ENCODE peak calls at places on chromosomes 7 and 10, in nine cellular contexts. One of them, this sample, is unnamed. For H3K36me3, the result is how much of the 10 kb centered on the place peaks cover.

GRCh38 chr7:1113548-1113885 is 25.6 kb downstream of the GPER1 start:
- DNase-seq in HCT116: no peak
- DNase-seq in lower lobe of right lung: no peak
- DNase-seq in A673: no peak
- DNase-seq in left ventricle myocardium inferior: peak
- DNase-seq in ascending aorta: no peak
- DNase-seq in transverse colon: no peak
- DNase-seq in bronchial epithelial cell: no peak
- DNase-seq in endodermal cell: no peak
- DNase-seq in this sample: no peak

GRCh38 chr7:88216276-88216675 is 3.6 kb downstream of the SRI start:
- DNase-seq in HCT116: no peak
- DNase-seq in lower lobe of right lung: no peak
- DNase-seq in A673: no peak
- DNase-seq in left ventricle myocardium inferior: no peak
- DNase-seq in ascending aorta: no peak
- DNase-seq in transverse colon: no peak
- DNase-seq in bronchial epithelial cell: no peak
- DNase-seq in endodermal cell: no peak
- DNase-seq in this sample: no peak

GRCh38 chr10:24238527-24239247 is 29.7 kb downstream of the KIAA1217 start:
- DNase-seq in HCT116: no peak
- DNase-seq in lower lobe of right lung: no peak
- DNase-seq in A673: no peak
- DNase-seq in left ventricle myocardium inferior: no peak
- DNase-seq in ascending aorta: no peak
- DNase-seq in transverse colon: peak
- DNase-seq in bronchial epithelial cell: peak
- DNase-seq in endodermal cell: peak
- DNase-seq in this sample: no peak

GRCh38 chr7:48428091-48428710 is 256.9 kb downstream of the ABCA13 start:
- DNase-seq in HCT116: no peak
- DNase-seq in lower lobe of right lung: no peak
- DNase-seq in A673: no peak
- DNase-seq in left ventricle myocardium inferior: no peak
- DNase-seq in ascending aorta: no peak
- DNase-seq in transverse colon: no peak
- DNase-seq in bronchial epithelial cell: no peak
- DNase-seq in endodermal cell: no peak
- DNase-seq in this sample: no peak

GRCh38 chr7:100691676-100692577 is 2.1 kb downstream of the GIGYF1 start:
- DNase-seq in HCT116: no peak
- DNase-seq in lower lobe of right lung: peak
- DNase-seq in A673: peak
- DNase-seq in left ventricle myocardium inferior: peak
- DNase-seq in ascending aorta: no peak
- DNase-seq in transverse colon: peak
- DNase-seq in bronchial epithelial cell: peak
- DNase-seq in endodermal cell: peak
- DNase-seq in this sample: peak

GRCh38 chr10:120415709-120416330 is 41.2 kb upstream of the PLPP4 start:
- DNase-seq in HCT116: no peak
- DNase-seq in lower lobe of right lung: no peak
- DNase-seq in A673: no peak
- DNase-seq in left ventricle myocardium inferior: no peak
- DNase-seq in ascending aorta: no peak
- DNase-seq in transverse colon: no peak
- DNase-seq in bronchial epithelial cell: peak
- DNase-seq in endodermal cell: no peak
- DNase-seq in this sample: no peak

GRCh38 chr10:69728335-69728861 is 73.3 kb upstream of the COL13A1 start:
- DNase-seq in HCT116: no peak
- DNase-seq in lower lobe of right lung: no peak
- DNase-seq in A673: no peak
- DNase-seq in left ventricle myocardium inferior: no peak
- DNase-seq in ascending aorta: no peak
- DNase-seq in transverse colon: no peak
- DNase-seq in bronchial epithelial cell: peak
- DNase-seq in endodermal cell: peak
- DNase-seq in this sample: peak

GRCh38 chr7:134627775-134628153 is 18.9 kb upstream of the BPGM start:
- DNase-seq in HCT116: no peak
- DNase-seq in lower lobe of right lung: no peak
- DNase-seq in A673: no peak
- DNase-seq in left ventricle myocardium inferior: no peak
- DNase-seq in ascending aorta: no peak
- DNase-seq in transverse colon: no peak
- DNase-seq in bronchial epithelial cell: no peak
- DNase-seq in endodermal cell: no peak
- DNase-seq in this sample: no peak

GRCh38 chr10:119025776-119026175 is 3.7 kb upstream of the NANOS1 start:
- DNase-seq in HCT116: no peak
- DNase-seq in lower lobe of right lung: peak
- DNase-seq in A673: no peak
- DNase-seq in left ventricle myocardium inferior: peak
- DNase-seq in ascending aorta: no peak
- DNase-seq in transverse colon: no peak
- DNase-seq in bronchial epithelial cell: no peak
- DNase-seq in endodermal cell: no peak
- DNase-seq in this sample: no peak

GRCh38 chr7:47782792-47783191 is 165.5 kb downstream of the PKD1L1 start:
- DNase-seq in HCT116: no peak
- DNase-seq in lower lobe of right lung: no peak
- DNase-seq in A673: no peak
- DNase-seq in left ventricle myocardium inferior: no peak
- DNase-seq in ascending aorta: no peak
- DNase-seq in transverse colon: no peak
- DNase-seq in bronchial epithelial cell: peak
- DNase-seq in endodermal cell: no peak
- DNase-seq in this sample: no peak

GRCh38 chr10:99966306-99966705 is 43.4 kb downstream of the DNMBP start:
- DNase-seq in HCT116: peak
- DNase-seq in lower lobe of right lung: no peak
- DNase-seq in A673: no peak
- DNase-seq in left ventricle myocardium inferior: no peak
- DNase-seq in ascending aorta: no peak
- DNase-seq in transverse colon: no peak
- DNase-seq in bronchial epithelial cell: peak
- DNase-seq in endodermal cell: no peak
- DNase-seq in this sample: peak

GRCh38 chr10:79335470-79336235 is 11.6 kb upstream of the PPIF start:
- DNase-seq in HCT116: no peak
- DNase-seq in lower lobe of right lung: no peak
- DNase-seq in A673: no peak
- DNase-seq in left ventricle myocardium inferior: no peak
- DNase-seq in ascending aorta: no peak
- DNase-seq in transverse colon: no peak
- DNase-seq in bronchial epithelial cell: no peak
- DNase-seq in endodermal cell: no peak
- DNase-seq in this sample: no peak

GRCh38 chr10:123614888-123615287 is 51.3 kb upstream of the GPR26 start:
- DNase-seq in HCT116: peak
- DNase-seq in lower lobe of right lung: peak
- DNase-seq in A673: peak
- DNase-seq in left ventricle myocardium inferior: peak
- DNase-seq in ascending aorta: no peak
- DNase-seq in transverse colon: peak
- DNase-seq in bronchial epithelial cell: peak
- DNase-seq in endodermal cell: peak
- DNase-seq in this sample: peak

GRCh38 chr10:105586451-105587098 is 945.5 kb downstream of the SORCS3 start:
- DNase-seq in HCT116: no peak
- DNase-seq in lower lobe of right lung: no peak
- DNase-seq in A673: no peak
- DNase-seq in left ventricle myocardium inferior: no peak
- DNase-seq in ascending aorta: no peak
- DNase-seq in transverse colon: no peak
- DNase-seq in bronchial epithelial cell: peak
- DNase-seq in endodermal cell: no peak
- DNase-seq in this sample: peak

GRCh38 chr7:142945001-142945400 is 5.7 kb downstream of the LLCFC1 start:
- DNase-seq in HCT116: no peak
- DNase-seq in lower lobe of right lung: no peak
- DNase-seq in A673: no peak
- DNase-seq in left ventricle myocardium inferior: no peak
- DNase-seq in ascending aorta: no peak
- DNase-seq in transverse colon: no peak
- DNase-seq in bronchial epithelial cell: no peak
- DNase-seq in endodermal cell: no peak
- DNase-seq in this sample: no peak

GRCh38 chr7:158072889-158073730 is 514.5 kb downstream of the PTPRN2 start:
- DNase-seq in HCT116: no peak
- DNase-seq in lower lobe of right lung: no peak
- DNase-seq in A673: no peak
- DNase-seq in left ventricle myocardium inferior: no peak
- DNase-seq in ascending aorta: no peak
- DNase-seq in transverse colon: no peak
- DNase-seq in bronchial epithelial cell: no peak
- DNase-seq in endodermal cell: no peak
- DNase-seq in this sample: no peak

GRCh38 chr7:7620224-7620623 is 20.3 kb upstream of the UMAD1 start:
- DNase-seq in HCT116: no peak
- DNase-seq in lower lobe of right lung: no peak
- DNase-seq in A673: no peak
- DNase-seq in left ventricle myocardium inferior: no peak
- DNase-seq in ascending aorta: no peak
- DNase-seq in transverse colon: no peak
- DNase-seq in bronchial epithelial cell: no peak
- DNase-seq in endodermal cell: no peak
- DNase-seq in this sample: no peak

GRCh38 chr7:34596887-34597286 is 61.1 kb upstream of the NPSR1 start:
- DNase-seq in HCT116: peak
- DNase-seq in lower lobe of right lung: no peak
- DNase-seq in A673: peak
- DNase-seq in left ventricle myocardium inferior: no peak
- DNase-seq in ascending aorta: no peak
- DNase-seq in transverse colon: no peak
- DNase-seq in bronchial epithelial cell: peak
- DNase-seq in endodermal cell: peak
- DNase-seq in this sample: no peak
- TF ChIP-seq CTCF in HCT116: peak
- TF ChIP-seq CTCF in lower lobe of right lung: no peak
- TF ChIP-seq CTCF in A673: peak
- TF ChIP-seq CTCF in left ventricle myocardium inferior: peak
- TF ChIP-seq CTCF in ascending aorta: no peak
- TF ChIP-seq CTCF in transverse colon: peak
- TF ChIP-seq CTCF in bronchial epithelial cell: peak
- TF ChIP-seq CTCF in endodermal cell: peak
- TF ChIP-seq CTCF in this sample: no peak

GRCh38 chr10:31521432-31521831 is 202.4 kb downstream of the ZEB1 start:
- DNase-seq in HCT116: no peak
- DNase-seq in lower lobe of right lung: no peak
- DNase-seq in A673: no peak
- DNase-seq in left ventricle myocardium inferior: no peak
- DNase-seq in ascending aorta: no peak
- DNase-seq in transverse colon: no peak
- DNase-seq in bronchial epithelial cell: no peak
- DNase-seq in endodermal cell: no peak
- DNase-seq in this sample: no peak
- H3K36me3 ChIP-seq in HCT116: under half
- H3K36me3 ChIP-seq in lower lobe of right lung: under half
- H3K36me3 ChIP-seq in A673: under half
- H3K36me3 ChIP-seq in left ventricle myocardium inferior: half or more
- H3K36me3 ChIP-seq in ascending aorta: under half
- H3K36me3 ChIP-seq in transverse colon: under half
- H3K36me3 ChIP-seq in bronchial epithelial cell: under half
- H3K36me3 ChIP-seq in endodermal cell: under half
- H3K36me3 ChIP-seq in this sample: under half

GRCh38 chr10:97355571-97355975 is 21.0 kb upstream of the FRAT2 start:
- DNase-seq in HCT116: no peak
- DNase-seq in lower lobe of right lung: no peak
- DNase-seq in A673: peak
- DNase-seq in left ventricle myocardium inferior: no peak
- DNase-seq in ascending aorta: no peak
- DNase-seq in transverse colon: peak
- DNase-seq in bronchial epithelial cell: peak
- DNase-seq in endodermal cell: peak
- DNase-seq in this sample: no peak
- TF ChIP-seq CTCF in HCT116: peak
- TF ChIP-seq CTCF in lower lobe of right lung: peak
- TF ChIP-seq CTCF in A673: peak
- TF ChIP-seq CTCF in left ventricle myocardium inferior: peak
- TF ChIP-seq CTCF in ascending aorta: peak
- TF ChIP-seq CTCF in transverse colon: peak
- TF ChIP-seq CTCF in bronchial epithelial cell: peak
- TF ChIP-seq CTCF in endodermal cell: peak
- TF ChIP-seq CTCF in this sample: peak

DNA sequence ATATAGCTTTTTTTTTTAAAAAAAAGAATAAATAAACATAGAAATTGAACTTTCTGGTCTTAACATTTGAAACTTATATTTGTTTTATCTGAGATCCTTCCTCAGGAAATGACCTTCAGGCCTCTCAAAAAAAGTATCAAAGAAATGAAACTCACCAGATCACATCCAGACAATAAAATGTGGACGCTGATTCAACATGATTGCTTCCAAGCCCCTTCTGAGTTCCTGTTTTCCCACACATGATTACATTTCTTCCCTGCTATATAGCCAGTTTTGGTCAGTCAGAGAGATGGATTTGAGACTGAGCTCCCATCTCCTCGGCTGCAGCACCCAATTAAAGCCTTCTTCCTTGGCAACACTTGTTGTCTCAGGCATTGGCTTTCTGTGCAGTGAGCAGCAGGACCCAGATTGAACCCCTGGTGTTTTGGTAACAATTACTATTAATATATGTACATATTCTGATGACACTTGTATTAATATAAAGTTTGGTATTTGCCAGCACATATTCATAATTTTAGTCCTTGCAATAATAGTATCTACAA is 21.8 kb upstream of the SVIL start:
- DNase-seq in HCT116: no peak
- DNase-seq in lower lobe of right lung: no peak
- DNase-seq in A673: no peak
- DNase-seq in left ventricle myocardium inferior: no peak
- DNase-seq in ascending aorta: no peak
- DNase-seq in transverse colon: no peak
- DNase-seq in bronchial epithelial cell: no peak
- DNase-seq in endodermal cell: no peak
- DNase-seq in this sample: no peak
- H3K36me3 ChIP-seq in HCT116: under half
- H3K36me3 ChIP-seq in lower lobe of right lung: under half
- H3K36me3 ChIP-seq in A673: under half
- H3K36me3 ChIP-seq in left ventricle myocardium inferior: under half
- H3K36me3 ChIP-seq in ascending aorta: under half
- H3K36me3 ChIP-seq in transverse colon: under half
- H3K36me3 ChIP-seq in bronchial epithelial cell: under half
- H3K36me3 ChIP-seq in endodermal cell: under half
- H3K36me3 ChIP-seq in this sample: under half

This sample was measured in fibroblast of lung.